ENCODE peak calls at places on chromosomes 7 and 10, in four cellular contexts. O is ovary, X is upper lobe of left lung, G is A549. E is an unnamed sample.

GRCh38 chr10:50367732-50368131 is 116.4 kb upstream of the ASAH2 start:
- DNase-seq in O (no peak), X (no peak), G (peak; percentile 35), E (no peak)

GRCh38 chr7:4549681-4550080 is 132.4 kb upstream of the FOXK1 start:
- DNase-seq in O (no peak), X (no peak), G (no peak), E (no peak)

GRCh38 chr10:93319096-93319495 is 163.0 kb downstream of the MYOF start:
- DNase-seq in O (no peak), X (no peak), G (no peak), E (no peak)

GRCh38 chr10:75396861-75397570 is 4.5 kb downstream of the ZNF503 start:
- DNase-seq in O (peak; percentile 42), X (peak; percentile 90), G (no peak), E (no peak)

GRCh38 chr7:78769551-78770101 is 683.8 kb downstream of the MAGI2 start:
- DNase-seq in O (no peak), X (no peak), G (no peak), E (no peak)

GRCh38 chr7:27194641-27195379 is 5.1 kb downstream of the HOXA13 start:
- DNase-seq in O (no peak), X (no peak), G (no peak), E (peak; percentile 20)

GRCh38 chr7:139989366-139990141 is 73.2 kb downstream of the PARP12 start:
- DNase-seq in O (no peak), X (no peak), G (no peak), E (no peak)

GRCh38 chr10:33807527-33808377 is 473.3 kb upstream of the NRP1 start:
- DNase-seq in O (no peak), X (no peak), G (no peak), E (no peak)

GRCh38 chr10:123357363-123358075 is 203.3 kb downstream of the BUB3 start:
- DNase-seq in O (no peak), X (peak; percentile 50), G (no peak), E (no peak)

GRCh38 chr7:17275749-17276671 is 22.4 kb upstream of the AHR start:
- DNase-seq in O (no peak), X (no peak), G (no peak), E (no peak)

GRCh38 chr7:2641406-2642393 is 9.9 kb downstream of the TTYH3 start:
- DNase-seq in O (peak; percentile 90), X (peak; percentile 96), G (no peak), E (peak; percentile 93)

GRCh38 chr7:108026647-108027046 is 23.7 kb upstream of the LAMB1 start:
- DNase-seq in O (no peak), X (no peak), G (no peak), E (no peak)

GRCh38 chr10:88232029-88232895 is 350.9 kb downstream of the RNLS start:
- DNase-seq in O (peak; percentile 67), X (no peak), G (no peak), E (no peak)

GRCh38 chr10:102230264-102230860 is 4.3 kb downstream of the ELOVL3 start:
- DNase-seq in O (peak; percentile 41), X (peak; percentile 89), G (peak; percentile 66), E (no peak)

GRCh38 chr10:114534480-114535095 is 123.5 kb downstream of the ABLIM1 start:
- DNase-seq in O (no peak), X (peak; percentile 80), G (no peak), E (no peak)

GRCh38 chr10:78634389-78634815 is 434.4 kb upstream of the ZMIZ1 start:
- DNase-seq in O (peak; percentile 20), X (no peak), G (peak; percentile 19), E (no peak)

GRCh38 chr10:117946525-117947070 is 100.1 kb downstream of the RAB11FIP2 start:
- DNase-seq in O (no peak), X (no peak), G (no peak), E (no peak)

GRCh38 chr7:80505900-80506500 is 5.9 kb downstream of the GNAT3 start:
- DNase-seq in O (no peak), X (no peak), G (no peak), E (no peak)

GRCh38 chr7:158428842-158429753 is 158.5 kb downstream of the PTPRN2 start:
- DNase-seq in O (no peak), X (no peak), G (no peak), E (no peak)

GRCh38 chr7:1042161-1042833 is 2.0 kb upstream of the GPR146 start:
- DNase-seq in O (no peak), X (no peak), G (no peak), E (no peak)

GRCh38 chr7:46810986-46811385 is 770.9 kb downstream of the TNS3 start:
- DNase-seq in O (no peak), X (no peak), G (no peak), E (no peak)

GRCh38 chr10:61635946-61636345 is 26.8 kb upstream of the CABCOCO1 start:
- DNase-seq in O (no peak), X (no peak), G (no peak), E (no peak)

GRCh38 chr7:142384508-142384922 is 126.7 kb upstream of the PRSS58 start:
- DNase-seq in O (no peak), X (no peak), G (no peak), E (no peak)

GRCh38 chr7:24703296-24703695 is 54.0 kb downstream of the GSDME start:
- DNase-seq in O (no peak), X (no peak), G (no peak), E (no peak)

GRCh38 chr10:28775773-28776172 is 98.5 kb downstream of the BAMBI start:
- DNase-seq in O (no peak), X (no peak), G (no peak), E (no peak)

GRCh38 chr10:128932071-128932820 is 534.8 kb upstream of the MGMT start:
- DNase-seq in O (no peak), X (no peak), G (no peak), E (no peak)

DNA sequence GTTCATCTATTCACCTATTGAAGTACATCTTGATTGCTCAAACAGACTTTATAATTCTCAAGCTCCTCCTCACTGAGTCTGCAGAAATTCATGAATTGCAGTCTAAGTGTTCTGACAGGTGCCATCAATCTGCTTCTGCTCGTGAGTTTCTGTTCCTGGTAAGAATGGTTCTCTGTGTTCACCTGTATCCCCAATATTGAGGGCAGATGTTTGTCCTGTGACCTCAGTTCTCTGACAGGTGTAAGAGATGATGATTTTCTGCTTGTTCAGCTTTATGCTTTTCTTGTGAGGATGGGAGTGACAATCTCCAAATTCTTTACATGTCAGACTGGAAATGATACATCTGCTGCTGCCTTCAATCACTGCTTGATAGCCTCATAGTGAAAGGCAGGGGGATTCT is 736.9 kb upstream of the COBL start:
- DNase-seq in O (no peak), X (no peak), G (no peak), E (no peak)
- TF ChIP-seq EP300 in O (no peak), X (no peak), G (no peak), E (no peak)

GRCh38 chr7:28409716-28410627 is 2.3 kb upstream of the CREB5 start:
- DNase-seq in O (peak; percentile 46), X (peak; percentile 89), G (peak; percentile 17), E (peak; percentile 79)

GRCh38 chr7:28407643-28408042 is 4.7 kb upstream of the CREB5 start:
- DNase-seq in O (no peak), X (no peak), G (peak; percentile 34), E (no peak)

GRCh38 chr7:28406192-28406591 is 6.1 kb upstream of the CREB5 start:
- DNase-seq in O (no peak), X (no peak), G (no peak), E (no peak)

GRCh38 chr7:28408974-28409715 is 3.2 kb upstream of the CREB5 start:
- DNase-seq in O (peak; percentile 93), X (peak; percentile 94), G (peak; percentile 59), E (peak; percentile 98)

GRCh38 chr7:28408105-28408973 is 4.0 kb upstream of the CREB5 start:
- DNase-seq in O (peak; percentile 19), X (peak; percentile 57), G (no peak), E (peak; percentile 83)
- H3K27ac ChIP-seq in O (no peak overlapping the region), X (no peak overlapping the region), G (no peak overlapping the region), E (peak overlapping the region; percentile 86)

DNA sequence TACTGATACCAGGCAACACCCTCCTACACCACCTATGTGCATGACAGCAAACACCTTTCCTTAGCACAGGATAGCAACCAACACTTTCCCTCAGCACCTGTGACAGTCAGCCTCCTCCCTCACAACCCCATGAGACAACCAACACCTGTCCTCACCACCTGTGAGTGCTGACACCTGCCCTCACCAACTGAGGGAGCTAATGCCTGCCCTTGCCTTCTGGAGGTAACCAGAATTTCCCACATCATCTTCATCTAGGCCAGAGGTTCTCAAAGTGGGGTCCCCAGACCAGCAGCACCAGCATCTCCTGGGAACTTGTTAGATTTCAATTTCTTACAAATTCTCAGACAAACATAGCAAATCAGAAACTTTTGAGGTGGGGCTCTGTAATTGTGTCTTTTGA is 112.5 kb downstream of the GRID1 start:
- DNase-seq in O (no peak), X (no peak), G (no peak), E (peak; percentile 50)
- H3K4me1 ChIP-seq in O (no peaks in the 10 kb centered on the region), X (no peaks in the 10 kb centered on the region), G (peaks cover 5% of the 10 kb centered on the region), E (peaks cover 15% of the 10 kb centered on the region)

GRCh38 chr10:84331091-84331490 is 2.7 kb downstream of the CCSER2 start:
- DNase-seq in O (no peak), X (no peak), G (no peak), E (no peak)

GRCh38 chr10:84335516-84335915 is 7.1 kb downstream of the CCSER2 start:
- DNase-seq in O (no peak), X (no peak), G (no peak), E (no peak)

GRCh38 chr10:84336406-84336805 is 8.0 kb downstream of the CCSER2 start:
- DNase-seq in O (no peak), X (no peak), G (no peak), E (no peak)

GRCh38 chr10:84334806-84335205 is 6.4 kb downstream of the CCSER2 start:
- DNase-seq in O (no peak), X (no peak), G (no peak), E (no peak)

DNA sequence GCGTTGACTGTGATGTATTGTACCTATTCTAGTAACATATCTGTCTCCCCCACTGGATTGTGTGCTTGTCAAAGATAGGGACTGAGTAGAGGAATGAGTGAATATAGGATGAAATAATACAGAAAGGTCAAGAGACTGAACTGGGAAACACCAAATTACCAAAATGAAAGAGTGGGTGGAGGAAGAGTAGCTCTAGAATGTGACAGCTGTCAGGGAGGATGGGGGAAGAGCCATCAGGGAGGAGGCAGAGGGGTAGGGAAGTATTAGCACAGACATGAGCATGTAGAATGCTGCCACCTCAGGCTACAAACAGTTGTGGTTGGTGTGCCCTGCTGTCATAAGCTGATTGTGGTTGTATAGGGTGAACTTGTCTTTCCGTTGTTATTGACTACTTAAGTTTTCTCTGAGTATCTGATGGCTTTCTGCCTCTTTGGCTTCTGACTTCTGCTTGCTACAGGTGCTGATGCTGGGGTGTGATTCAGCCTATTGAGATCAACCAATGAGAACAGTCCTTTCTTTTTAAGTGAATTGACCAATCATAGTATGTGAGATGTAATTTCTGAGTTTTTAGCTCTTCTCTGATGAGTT is 5.6 kb downstream of the CCSER2 start:
- DNase-seq in O (no peak), X (no peak), G (no peak), E (no peak)
- TF ChIP-seq EP300 in O (no peak), X (no peak), G (no peak), E (no peak)

GRCh38 chr7:122380993-122381392 is 76.4 kb upstream of the FEZF1 start:
- DNase-seq in O (no peak), X (no peak), G (no peak), E (no peak)
- H3K27ac ChIP-seq in O (no peak overlapping the region), X (no peak overlapping the region), G (no peak overlapping the region), E (no peak overlapping the region)

GRCh38 chr10:124624875-124625274 is 119.3 kb downstream of the FAM53B start:
- DNase-seq in O (no peak), X (peak; percentile 70), G (no peak), E (no peak)
- H3K4me1 ChIP-seq in O (peaks cover 23% of the 10 kb centered on the region), X (peaks cover 29% of the 10 kb centered on the region), G (peaks cover 10% of the 10 kb centered on the region), E (peaks cover 70% of the 10 kb centered on the region)